ENCODE peak calls at places on chromosomes 12 and 14, in seven cellular contexts. T is IMR-90, X is MM.1S, A is neural progenitor cell, U is HCT116, H is endothelial cell of umbilical vein, Z is H1. O is an unnamed sample.

GRCh38 chr14:105411017-105411941 is 8.3 kb upstream of the MTA1 start:
- DNase-seq in T (peak; percentile 33), X (no peak), H (peak; percentile 24), A (peak; percentile 70), U (no peak), Z (peak; percentile 74), O (no peak)

GRCh38 chr14:37708481-37708880 is 113.1 kb downstream of the TTC6 start:
- DNase-seq in A (no peak), T (peak; percentile 60), H (no peak), Z (no peak), X (no peak), U (no peak), O (no peak)

GRCh38 chr14:69318241-69318640 is 58.3 kb downstream of the GALNT16 start:
- DNase-seq in A (no peak), X (no peak), U (no peak), T (peak; percentile 26), H (no peak), Z (peak; percentile 39), O (no peak)

GRCh38 chr12:109767991-109768900 is 54.6 kb downstream of the FAM222A start:
- DNase-seq in H (no peak), X (no peak), T (no peak), U (no peak), Z (peak; percentile 42), A (no peak), O (no peak)

GRCh38 chr14:100528962-100529560 is 58.2 kb downstream of the BEGAIN start:
- DNase-seq in H (no peak), A (no peak), X (no peak), Z (no peak), T (no peak), U (no peak), O (no peak)

GRCh38 chr14:93538411-93538810 is 107.7 kb downstream of the UNC79 start:
- DNase-seq in H (no peak), U (peak; percentile 38), T (peak; percentile 2), Z (peak; percentile 61), X (no peak), A (peak; percentile 21), O (no peak)

GRCh38 chr12:132825089-132825488 is 3.6 kb downstream of the GOLGA3 start:
- DNase-seq in U (no peak), X (no peak), H (no peak), T (no peak), Z (no peak), A (no peak), O (no peak)

GRCh38 chr12:90173499-90174197 is 465.0 kb upstream of the ATP2B1 start:
- DNase-seq in X (no peak), A (no peak), T (no peak), Z (no peak), U (no peak), H (no peak), O (no peak)

GRCh38 chr12:108302471-108303311 is 36.4 kb downstream of the CMKLR1 start:
- DNase-seq in X (no peak), U (no peak), T (no peak), Z (no peak), H (peak; percentile 35), A (peak; percentile 38), O (no peak)

GRCh38 chr12:55720894-55721444 is 776 bp downstream of the RDH5 start:
- DNase-seq in H (peak; percentile 83), U (peak; percentile 66), X (no peak), T (peak; percentile 91), Z (no peak), A (peak; percentile 56), O (no peak)

GRCh38 chr12:4956054-4956453 is 46.3 kb downstream of the KCNA1 start:
- DNase-seq in Z (no peak), A (no peak), U (no peak), H (no peak), X (no peak), T (no peak), O (no peak)

GRCh38 chr14:32623300-32624093 is 294.4 kb downstream of the AKAP6 start:
- DNase-seq in Z (no peak), U (no peak), X (no peak), A (no peak), T (peak; percentile 19), H (no peak), O (no peak)

GRCh38 chr14:102663031-102663430 is 70.6 kb downstream of the RCOR1 start:
- DNase-seq in Z (no peak), A (peak; percentile 69), T (no peak), U (no peak), H (no peak), X (no peak), O (no peak)

GRCh38 chr14:39368261-39368959 is 63.8 kb downstream of the FBXO33 start:
- DNase-seq in U (peak; percentile 44), Z (peak; percentile 63), A (peak; percentile 89), X (no peak), H (peak; percentile 61), T (peak; percentile 78), O (peak; percentile 45)

GRCh38 chr14:36268957-36269734 is 51.3 kb downstream of the MBIP start:
- DNase-seq in Z (no peak), U (no peak), A (peak; percentile 90), X (no peak), T (no peak), H (no peak), O (no peak)

GRCh38 chr14:101222362-101223090 is 319.0 kb upstream of the RTL1 start:
- DNase-seq in T (no peak), H (no peak), A (peak; percentile 36), Z (peak; percentile 43), X (no peak), U (no peak), O (no peak)

GRCh38 chr12:25996677-25997076 is 38.2 kb downstream of the RASSF8 start:
- DNase-seq in U (no peak), X (no peak), T (no peak), Z (no peak), A (no peak), H (no peak), O (no peak)

GRCh38 chr12:25997401-25997973 is 39.0 kb downstream of the RASSF8 start:
- DNase-seq in T (peak; percentile 93), Z (no peak), H (peak; percentile 96), U (peak; percentile 23), A (peak; percentile 41), X (no peak), O (peak; percentile 30)

GRCh38 chr12:25994252-25994651 is 35.8 kb downstream of the RASSF8 start:
- DNase-seq in U (no peak), H (no peak), X (no peak), Z (no peak), A (no peak), T (peak; percentile 96), O (no peak)

GRCh38 chr12:25995906-25996305 is 37.4 kb downstream of the RASSF8 start:
- DNase-seq in U (no peak), X (no peak), Z (no peak), H (no peak), A (no peak), T (peak; percentile 60), O (no peak)

DNA sequence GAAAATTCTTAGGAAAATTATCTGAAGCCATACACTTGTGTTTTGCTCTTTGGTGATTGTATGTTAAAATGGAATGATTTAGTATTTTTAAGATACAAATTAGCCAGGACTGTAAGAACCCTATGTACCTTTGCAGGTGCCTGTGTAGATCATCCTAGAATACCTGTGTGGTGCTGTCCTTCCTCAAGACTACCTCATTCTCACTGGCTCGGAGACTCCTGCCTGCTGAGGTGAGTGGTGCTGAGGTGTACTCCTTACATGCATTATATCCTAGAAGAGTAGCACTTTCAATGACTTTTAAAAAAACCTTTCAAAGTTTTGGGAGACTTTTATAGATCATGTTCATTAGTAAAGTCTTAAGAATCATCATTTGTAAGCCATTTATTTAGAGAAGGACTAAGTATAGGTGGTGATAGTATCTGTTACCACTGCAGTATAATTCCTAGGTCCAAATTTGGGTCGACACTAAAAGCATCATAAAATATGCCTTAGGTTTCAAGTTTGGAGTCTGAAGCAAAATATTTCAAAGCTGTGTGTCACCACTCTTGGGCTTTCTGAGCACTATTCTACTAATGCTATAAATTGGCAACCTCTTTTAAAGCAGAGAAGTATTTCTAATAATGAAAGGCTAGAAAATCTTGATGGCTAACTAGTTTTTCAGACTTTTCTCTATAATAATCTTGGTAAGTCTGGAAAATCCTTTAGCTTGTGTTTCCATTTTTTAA is 36.6 kb downstream of the RASSF8 start:
- DNase-seq in T (no peak), U (no peak), A (no peak), Z (no peak), H (no peak), X (no peak), O (no peak)
- H3K9ac ChIP-seq in T (no peak overlapping the region), U (no peak overlapping the region), A (no peak overlapping the region), Z (no peak overlapping the region), H (no peak overlapping the region), X (no peak overlapping the region), O (no peak overlapping the region)

GRCh38 chr12:111780615-111781014 is 13.9 kb downstream of the ALDH2 start:
- DNase-seq in X (no peak), T (no peak), U (no peak), Z (no peak), H (no peak), A (no peak), O (no peak)
- H3K27ac ChIP-seq in X (no peak overlapping the region), T (no peak overlapping the region), U (no peak overlapping the region), Z (no peak overlapping the region), H (no peak overlapping the region), A (no peak overlapping the region), O (no peak overlapping the region)

GRCh38 chr12:57237653-57237951 is 8.1 kb downstream of the SHMT2 start:
- DNase-seq in X (no peak), H (no peak), Z (no peak), T (no peak), A (no peak), U (no peak), O (no peak)
- H3K9ac ChIP-seq in X (no peak overlapping the region), H (no peak overlapping the region), Z (no peak overlapping the region), T (no peak overlapping the region), A (no peak overlapping the region), U (no peak overlapping the region), O (no peak overlapping the region)

GRCh38 chr12:24534632-24535031 is 414.3 kb downstream of the BCAT1 start:
- DNase-seq in H (no peak), T (no peak), X (no peak), Z (no peak), U (no peak), A (peak; percentile 22), O (no peak)

GRCh38 chr12:24533953-24534352 is 414.9 kb downstream of the BCAT1 start:
- DNase-seq in Z (no peak), A (no peak), X (no peak), U (no peak), H (no peak), T (no peak), O (no peak)

GRCh38 chr12:24539646-24540045 is 409.3 kb downstream of the BCAT1 start:
- DNase-seq in H (no peak), X (no peak), Z (no peak), A (no peak), U (no peak), T (peak; percentile 66), O (no peak)

GRCh38 chr12:24537241-24537860 is 411.6 kb downstream of the BCAT1 start:
- DNase-seq in Z (no peak), T (no peak), A (no peak), H (no peak), U (no peak), X (no peak), O (peak; percentile 22)

DNA sequence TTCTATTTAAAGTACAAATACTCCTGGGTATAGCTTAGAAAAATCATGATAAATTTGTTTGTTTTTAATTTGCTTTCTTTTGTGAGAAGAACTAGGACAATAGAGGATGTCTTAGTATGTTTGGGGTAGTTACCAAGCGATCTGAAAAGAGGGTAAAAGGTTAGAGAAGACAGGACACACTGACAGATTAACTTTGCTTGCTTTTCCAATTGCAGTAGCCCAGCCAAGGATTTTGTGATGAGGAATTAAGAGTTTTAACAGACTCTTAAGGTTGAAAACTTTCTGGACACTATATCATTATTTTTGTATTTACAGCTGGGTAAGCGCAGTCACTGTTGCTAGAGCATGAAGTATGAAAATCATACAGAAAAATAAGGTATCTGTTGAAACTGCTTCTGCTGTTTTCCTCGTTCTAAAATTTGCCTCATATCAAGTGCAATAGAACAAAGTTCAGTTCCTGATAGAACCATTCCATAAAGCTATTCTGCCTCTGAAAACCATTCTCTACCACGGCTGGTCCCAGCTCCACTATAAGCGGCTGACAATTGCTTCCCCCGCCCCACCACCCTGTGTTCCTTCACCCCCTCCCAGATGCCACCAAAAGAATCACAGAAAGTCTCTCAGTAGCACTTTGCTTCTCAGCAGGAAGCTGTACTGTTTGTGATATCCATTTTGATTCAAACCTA is 413.4 kb downstream of the BCAT1 start:
- DNase-seq in A (no peak), Z (no peak), H (no peak), X (no peak), U (no peak), T (no peak), O (no peak)
- H3K27ac ChIP-seq in A (no peak overlapping the region), Z (no peak overlapping the region), H (no peak overlapping the region), X (no peak overlapping the region), U (no peak overlapping the region), T (no peak overlapping the region), O (no peak overlapping the region)

O was measured in SK-N-MC.